ENCODE peak calls at places on chromosome 9, in eight cellular contexts. R, W, H, J, U, E, M and P are unnamed samples.

GRCh38 chr9:136481558-136481957 is 1.3 kb downstream of the SEC16A start:
- DNase-seq in E (no peak), M (no peak), H (no peak), R (no peak), J (no peak), U (no peak), W (no peak), P (no peak)

GRCh38 chr9:92968081-92968480 is 20.8 kb downstream of the FGD3 start:
- DNase-seq in M (no peak), E (no peak), W (no peak), H (no peak), R (no peak), U (no peak), J (no peak), P (no peak)

GRCh38 chr9:7360513-7360912 is 439.1 kb downstream of the DMAC1 start:
- DNase-seq in J (no peak), U (no peak), M (no peak), R (peak), E (no peak), H (no peak), W (no peak), P (no peak)

GRCh38 chr9:7892975-7893374 is 93.4 kb upstream of the DMAC1 start:
- DNase-seq in R (no peak), J (no peak), M (no peak), U (no peak), H (no peak), E (no peak), W (no peak), P (no peak)

GRCh38 chr9:18682907-18683306 is 209.0 kb downstream of the ADAMTSL1 start:
- DNase-seq in H (no peak), U (no peak), J (no peak), R (no peak), E (no peak), M (no peak), W (no peak), P (no peak)

GRCh38 chr9:13770956-13771355 is 491.5 kb upstream of the MPDZ start:
- DNase-seq in R (no peak), M (no peak), U (no peak), J (no peak), H (no peak), W (no peak), E (no peak), P (no peak)

GRCh38 chr9:126797903-126798302 is 6.9 kb upstream of the ZBTB43 start:
- DNase-seq in U (no peak), R (no peak), J (no peak), W (no peak), M (no peak), E (no peak), H (no peak), P (no peak)

GRCh38 chr9:38235244-38235643 is 157.3 kb upstream of the ALDH1B1 start:
- DNase-seq in W (no peak), E (no peak), H (no peak), J (no peak), R (no peak), U (no peak), M (no peak), P (no peak)

GRCh38 chr9:91919621-91920020 is 30.4 kb downstream of the ROR2 start:
- DNase-seq in E (no peak), U (no peak), J (no peak), W (no peak), R (no peak), H (no peak), M (no peak), P (no peak)

GRCh38 chr9:69817202-69817601 is 3.4 kb upstream of the CFAP95 start:
- DNase-seq in M (no peak), J (no peak), E (no peak), U (no peak), W (no peak), H (no peak), R (no peak), P (no peak)

GRCh38 chr9:91141407-91141973 is 220.2 kb downstream of the AUH start:
- DNase-seq in H (no peak), U (no peak), M (no peak), E (no peak), W (no peak), R (no peak), J (no peak), P (no peak)

GRCh38 chr9:128587453-128587852 is 35.1 kb downstream of the SPTAN1 start:
- DNase-seq in W (peak), H (no peak), U (no peak), J (no peak), M (no peak), R (no peak), E (no peak), P (peak)

GRCh38 chr9:134991808-134992754 is 74.4 kb upstream of the FCN1 start:
- DNase-seq in H (no peak), W (no peak), E (no peak), J (no peak), U (no peak), M (no peak), R (no peak), P (no peak)

GRCh38 chr9:4077499-4078102 is 222.3 kb downstream of the GLIS3 start:
- DNase-seq in R (peak), M (peak), H (peak), W (no peak), E (peak), J (peak), U (no peak), P (peak)

GRCh38 chr9:5735072-5735471 is 97.8 kb downstream of the ERMP1 start:
- DNase-seq in R (no peak), W (no peak), J (no peak), U (no peak), M (no peak), E (no peak), H (no peak), P (no peak)

GRCh38 chr9:68513385-68513784 is 27.3 kb downstream of the TMEM252 start:
- DNase-seq in U (no peak), R (no peak), M (no peak), W (no peak), J (no peak), E (no peak), H (no peak), P (no peak)

GRCh38 chr9:127566351-127567001 is 45.6 kb upstream of the STXBP1 start:
- DNase-seq in W (no peak), J (no peak), U (no peak), H (no peak), E (no peak), M (peak), R (no peak), P (no peak)

GRCh38 chr9:3241290-3241689 is 284.5 kb downstream of the RFX3 start:
- DNase-seq in M (no peak), J (no peak), W (no peak), U (no peak), E (peak), R (no peak), H (no peak), P (no peak)

GRCh38 chr9:104780796-104781395 is 17.0 kb downstream of the NIPSNAP3B start:
- DNase-seq in M (no peak), J (no peak), R (no peak), W (no peak), E (peak), H (no peak), U (no peak), P (peak)

GRCh38 chr9:81374459-81374858 is 314.9 kb downstream of the TLE1 start:
- DNase-seq in R (no peak), H (no peak), J (no peak), E (no peak), U (no peak), M (no peak), W (no peak), P (no peak)

GRCh38 chr9:34606190-34606589 is 5.7 kb downstream of the RPP25L start:
- DNase-seq in R (no peak), J (no peak), U (no peak), H (no peak), W (no peak), M (no peak), E (no peak), P (no peak)

GRCh38 chr9:134440636-134441226 is 114.5 kb downstream of the RXRA start:
- DNase-seq in M (no peak), J (no peak), U (no peak), R (no peak), H (no peak), E (no peak), W (no peak), P (no peak)

GRCh38 chr9:101356619-101357018 is 28.2 kb downstream of the BAAT start:
- DNase-seq in U (no peak), R (no peak), W (no peak), M (no peak), H (no peak), J (no peak), E (no peak), P (no peak)

GRCh38 chr9:86491634-86492266 is 137.5 kb upstream of the TUT7 start:
- DNase-seq in E (no peak), J (no peak), W (no peak), H (no peak), R (no peak), U (no peak), M (no peak), P (no peak)

GRCh38 chr9:4796530-4796929 is 3.8 kb downstream of the RCL1 start:
- DNase-seq in E (no peak), U (no peak), H (no peak), M (no peak), W (no peak), R (no peak), J (no peak), P (no peak)

GRCh38 chr9:94829380-94830070 is 103.0 kb downstream of the AOPEP start:
- DNase-seq in U (no peak), R (no peak), E (no peak), W (peak), J (no peak), M (no peak), H (no peak), P (no peak)

GRCh38 chr9:136341042-136341655 is 13.8 kb downstream of the GPSM1 start:
- DNase-seq in U (no peak), R (no peak), J (no peak), W (no peak), M (no peak), E (no peak), H (no peak), P (no peak)

GRCh38 chr9:110897899-110898298 is 140.4 kb downstream of the LPAR1 start:
- DNase-seq in W (no peak), J (no peak), M (no peak), U (no peak), R (no peak), H (no peak), E (no peak), P (no peak)

GRCh38 chr9:133604856-133605255 is 4.3 kb downstream of the FAM163B start:
- DNase-seq in E (no peak), W (no peak), R (no peak), H (no peak), U (no peak), J (no peak), M (no peak), P (no peak)

GRCh38 chr9:95005276-95006141 is 279.0 kb downstream of the AOPEP start:
- DNase-seq in M (no peak), E (no peak), U (no peak), R (no peak), W (no peak), J (no peak), H (no peak), P (peak)

GRCh38 chr9:98330831-98331230 is 75.4 kb upstream of the TBC1D2 start:
- DNase-seq in H (no peak), J (no peak), M (no peak), E (peak), R (no peak), U (no peak), W (no peak), P (no peak)

GRCh38 chr9:32430720-32431119 is 46.3 kb downstream of the ACO1 start:
- DNase-seq in W (no peak), R (no peak), E (peak), J (no peak), M (no peak), U (no peak), H (no peak), P (no peak)

GRCh38 chr9:105500108-105500766 is 52.4 kb downstream of the FSD1L start:
- DNase-seq in E (peak), M (no peak), U (peak), J (peak), H (no peak), R (no peak), W (peak), P (peak)

GRCh38 chr9:132711846-132712245 is 41.6 kb downstream of the GTF3C4 start:
- DNase-seq in E (no peak), J (no peak), H (no peak), U (no peak), M (no peak), R (no peak), W (no peak), P (no peak)

GRCh38 chr9:93682155-93682968 is 106.0 kb downstream of the PHF2 start:
- DNase-seq in M (peak), U (peak), J (peak), E (peak), W (no peak), R (peak), H (peak), P (peak)

GRCh38 chr9:128081052-128081451 is 13.0 kb downstream of the SLC25A25 start:
- DNase-seq in W (no peak), H (peak), R (no peak), J (no peak), M (no peak), E (peak), U (no peak), P (no peak)

GRCh38 chr9:89721971-89722530 is 117.2 kb downstream of the GADD45G start:
- DNase-seq in E (no peak), R (no peak), M (no peak), H (no peak), W (no peak), J (no peak), U (no peak), P (no peak)

GRCh38 chr9:132008184-132008781 is 71.4 kb downstream of the MED27 start:
- DNase-seq in J (no peak), R (no peak), E (no peak), U (no peak), W (no peak), M (no peak), H (no peak), P (no peak)

GRCh38 chr9:87910821-87911220 is 6.9 kb upstream of the SPATA31C1 start:
- DNase-seq in J (no peak), W (no peak), H (no peak), M (no peak), R (no peak), E (no peak), U (no peak), P (no peak)

DNA sequence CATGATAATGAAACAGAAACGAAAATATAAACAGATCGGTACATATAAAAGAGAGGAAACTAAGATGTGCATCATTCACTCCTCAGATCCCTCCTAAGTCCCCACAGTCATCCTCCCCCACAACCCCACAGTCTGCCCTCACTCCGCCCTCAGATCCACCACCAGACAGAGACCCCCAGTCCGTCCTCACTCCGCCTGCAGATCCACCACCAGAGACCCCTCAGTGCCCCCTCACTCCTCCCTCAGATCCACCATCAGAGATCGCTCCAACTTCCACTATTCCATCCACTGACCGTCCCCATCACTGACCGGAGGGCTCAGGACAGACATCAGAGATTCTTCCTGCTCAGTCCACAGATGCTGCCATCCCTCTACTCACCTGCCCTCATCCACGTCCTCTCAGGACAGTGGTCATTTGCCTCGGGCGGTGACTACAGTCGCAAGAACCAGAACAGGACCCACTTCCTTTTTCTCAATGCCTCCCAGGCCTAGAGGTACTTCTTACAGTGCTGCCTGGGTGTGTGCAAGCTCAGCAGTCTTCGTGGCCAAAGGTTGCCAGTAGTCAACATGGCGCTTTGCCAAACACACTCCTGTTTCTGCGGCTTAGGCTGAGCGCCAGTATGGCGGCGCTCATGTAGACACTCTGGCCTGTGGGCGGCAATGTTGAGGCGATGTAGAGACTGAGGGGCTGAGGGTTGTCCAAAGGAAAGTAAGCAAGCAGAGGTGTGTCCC is 8.3 kb upstream of the SPATA31C1 start:
- DNase-seq in M (no peak), W (no peak), H (no peak), R (no peak), U (no peak), J (no peak), E (no peak), P (no peak)
- TF ChIP-seq CTCF in M (no peak), W (no peak), H (no peak), R (no peak), U (no peak), J (no peak), E (no peak), P (no peak)

GRCh38 chr9:129783516-129784361 is 19.2 kb upstream of the TOR1B start:
- DNase-seq in W (peak), H (peak), E (peak), M (peak), U (peak), J (peak), R (peak), P (peak)
- TF ChIP-seq CTCF in W (peak), H (peak), E (peak), M (peak), U (peak), J (peak), R (peak), P (peak)

GRCh38 chr9:82605657-82606031 is 457.3 kb downstream of the RASEF start:
- DNase-seq in M (no peak), W (no peak), J (no peak), E (no peak), H (no peak), U (no peak), R (no peak), P (no peak)
- TF ChIP-seq CTCF in M (no peak), W (no peak), J (no peak), E (no peak), H (no peak), U (no peak), R (no peak), P (no peak)

DNA sequence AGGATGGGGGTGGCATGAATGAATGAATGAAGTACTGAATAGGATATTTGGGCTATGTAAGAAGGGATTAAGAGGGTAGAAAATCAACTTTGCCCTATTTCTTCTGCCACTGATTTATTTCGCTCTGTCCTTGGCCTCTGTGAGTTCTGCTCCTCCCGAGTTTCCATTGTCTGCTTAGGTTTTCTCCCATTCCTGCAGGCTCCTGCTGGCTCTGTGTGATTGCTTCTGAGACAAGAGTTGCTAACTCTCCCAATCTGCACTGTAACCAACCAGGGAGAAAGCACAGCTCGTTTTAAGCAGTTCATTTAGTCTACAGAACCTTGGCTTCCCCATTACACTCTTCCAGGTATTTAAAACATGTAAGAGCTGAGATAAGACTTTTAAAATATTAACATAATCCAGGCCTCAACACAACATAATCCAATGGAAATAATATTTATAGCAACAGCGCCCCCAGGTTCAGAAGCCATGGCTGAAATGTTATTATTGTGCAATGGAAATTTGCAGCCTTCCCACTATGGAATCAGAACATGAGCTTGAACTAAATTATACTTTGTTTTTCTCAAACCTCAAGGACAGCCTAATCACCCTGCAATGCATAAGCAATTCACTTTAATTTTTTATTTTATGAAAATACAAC is 203.5 kb downstream of the ERCC6L2 start:
- DNase-seq in U (no peak), J (no peak), M (no peak), R (no peak), W (no peak), E (peak), H (no peak), P (no peak)
- TF ChIP-seq CTCF in U (no peak), J (no peak), M (no peak), R (no peak), W (no peak), E (no peak), H (no peak), P (no peak)

DNA sequence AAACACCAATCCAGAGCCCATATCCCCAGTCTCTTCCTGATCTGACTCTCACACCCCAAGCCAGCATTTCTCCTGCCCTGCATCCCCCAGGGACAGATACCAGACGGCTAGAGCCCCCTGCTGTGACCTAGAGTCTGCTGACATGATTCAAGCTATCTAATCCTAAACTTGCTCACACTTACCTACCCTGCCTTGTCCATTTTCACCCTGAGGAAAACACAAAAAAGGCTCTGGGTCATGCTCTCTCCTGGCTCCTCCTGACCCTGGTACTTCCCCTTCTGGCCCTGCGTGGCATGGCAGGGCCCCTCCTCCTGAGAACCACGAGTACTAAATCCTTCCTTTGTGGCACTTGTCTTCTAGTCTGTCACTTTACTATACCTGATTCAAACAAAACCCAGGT is 2.8 kb upstream of the ARRDC1 start:
- DNase-seq in R (no peak), H (no peak), E (no peak), M (no peak), W (no peak), U (no peak), J (no peak), P (no peak)
- TF ChIP-seq CTCF in R (no peak), H (no peak), E (no peak), M (no peak), W (no peak), U (no peak), J (no peak), P (no peak)